ENCODE peak calls at places on chromosomes 4 and X, in eight cellular contexts. K is aorta; Y is GM23248; G is endodermal cell; E is CD4-positive, alpha-beta memory T cell; H is endothelial cell of umbilical vein; N is upper lobe of right lung; Q is A549. O is an unnamed sample.

GRCh38 chr4:135098061-135098460 is 896.5 kb upstream of the PABPC4L start:
- DNase-seq in Y (no peak), H (no peak), N (no peak), G (no peak), K (no peak), Q (no peak), E (no peak), O (no peak)

GRCh38 chrX:7083468-7084396 is 63.8 kb upstream of the STS start:
- DNase-seq in H (peak; percentile 71), N (no peak), K (no peak), Y (peak; percentile 84), Q (peak; percentile 22), E (peak; percentile 62), G (no peak), O (no peak)

GRCh38 chr4:176654565-176655216 is 138.0 kb downstream of the VEGFC start:
- DNase-seq in H (no peak), E (no peak), K (no peak), Q (no peak), G (no peak), N (no peak), Y (no peak), O (no peak)

GRCh38 chrX:106263817-106264216 is 95.7 kb downstream of the PWWP3B start:
- DNase-seq in Q (no peak), E (no peak), G (no peak), Y (no peak), N (no peak), K (no peak), H (no peak), O (no peak)

GRCh38 chrX:149161438-149162088 is 343.5 kb downstream of the IDS start:
- DNase-seq in K (no peak), G (no peak), N (no peak), Y (no peak), E (no peak), H (no peak), Q (no peak), O (no peak)

GRCh38 chrX:87636533-87636932 is 118.9 kb downstream of the KLHL4 start:
- DNase-seq in E (no peak), H (no peak), K (no peak), Q (no peak), N (no peak), Y (no peak), G (peak; percentile 52), O (no peak)

GRCh38 chr4:61770456-61770855 is 570.3 kb downstream of the ADGRL3 start:
- DNase-seq in G (no peak), Y (no peak), N (no peak), Q (no peak), H (no peak), E (no peak), K (no peak), O (no peak)

GRCh38 chr4:20251061-20251795 is 477 bp upstream of the SLIT2 start:
- DNase-seq in Q (no peak), E (no peak), Y (peak; percentile 52), G (no peak), N (no peak), K (no peak), H (no peak), O (no peak)

GRCh38 chr4:155759372-155760252 is 791 bp downstream of the GUCY1B1 start:
- DNase-seq in G (peak; percentile 72), Q (peak; percentile 0), E (no peak), K (peak; percentile 92), Y (peak; percentile 44), H (peak; percentile 71), N (peak; percentile 79), O (peak; percentile 93)

GRCh38 chr4:89482248-89482647 is 174.6 kb upstream of the GPRIN3 start:
- DNase-seq in H (peak; percentile 88), N (no peak), E (no peak), Q (peak; percentile 71), Y (peak; percentile 24), G (peak; percentile 73), K (no peak), O (no peak)

GRCh38 chrX:84340981-84341380 is 153.0 kb upstream of the RPS6KA6 start:
- DNase-seq in K (no peak), N (no peak), Q (no peak), G (no peak), Y (peak; percentile 66), H (no peak), E (no peak), O (no peak)

GRCh38 chrX:101260435-101260834 is 30.7 kb downstream of the TAF7L start:
- DNase-seq in G (peak; percentile 49), Q (peak; percentile 15), K (no peak), E (no peak), N (no peak), H (peak; percentile 1), Y (peak; percentile 29), O (no peak)

GRCh38 chr4:37693450-37694190 is 7.4 kb upstream of the RELL1 start:
- DNase-seq in K (no peak), E (no peak), N (no peak), Q (peak; percentile 37), Y (peak; percentile 96), G (no peak), H (no peak), O (no peak)

GRCh38 chrX:123590842-123591491 is 141.9 kb downstream of the THOC2 start:
- DNase-seq in Q (peak; percentile 11), K (no peak), Y (peak; percentile 3), E (no peak), H (peak; percentile 27), N (no peak), G (no peak), O (no peak)

GRCh38 chrX:16628954-16629595 is 20.9 kb upstream of the S100G start:
- DNase-seq in G (peak; percentile 90), H (no peak), E (no peak), Y (no peak), K (no peak), N (no peak), Q (no peak), O (no peak)

GRCh38 chr4:183348706-183349659 is 26.8 kb upstream of the CLDN24 start:
- DNase-seq in E (no peak), K (no peak), Q (peak; percentile 47), G (no peak), H (peak; percentile 76), N (no peak), Y (peak; percentile 97), O (no peak)

GRCh38 chr4:183989471-183989870 is 84.4 kb downstream of the STOX2 start:
- DNase-seq in Q (no peak), G (no peak), N (no peak), K (no peak), H (no peak), E (no peak), Y (peak; percentile 31), O (no peak)

GRCh38 chrX:14896273-14896672 is 23.1 kb downstream of the MOSPD2 start:
- DNase-seq in N (no peak), Y (no peak), Q (no peak), H (no peak), G (no peak), K (no peak), E (no peak), O (no peak)
- H3K27ac ChIP-seq in N (no peak overlapping the region), Y (no peak overlapping the region), Q (no peak overlapping the region), H (no peak overlapping the region), G (no peak overlapping the region), K (no peak overlapping the region), E (no peak overlapping the region), O (no peak overlapping the region)

DNA sequence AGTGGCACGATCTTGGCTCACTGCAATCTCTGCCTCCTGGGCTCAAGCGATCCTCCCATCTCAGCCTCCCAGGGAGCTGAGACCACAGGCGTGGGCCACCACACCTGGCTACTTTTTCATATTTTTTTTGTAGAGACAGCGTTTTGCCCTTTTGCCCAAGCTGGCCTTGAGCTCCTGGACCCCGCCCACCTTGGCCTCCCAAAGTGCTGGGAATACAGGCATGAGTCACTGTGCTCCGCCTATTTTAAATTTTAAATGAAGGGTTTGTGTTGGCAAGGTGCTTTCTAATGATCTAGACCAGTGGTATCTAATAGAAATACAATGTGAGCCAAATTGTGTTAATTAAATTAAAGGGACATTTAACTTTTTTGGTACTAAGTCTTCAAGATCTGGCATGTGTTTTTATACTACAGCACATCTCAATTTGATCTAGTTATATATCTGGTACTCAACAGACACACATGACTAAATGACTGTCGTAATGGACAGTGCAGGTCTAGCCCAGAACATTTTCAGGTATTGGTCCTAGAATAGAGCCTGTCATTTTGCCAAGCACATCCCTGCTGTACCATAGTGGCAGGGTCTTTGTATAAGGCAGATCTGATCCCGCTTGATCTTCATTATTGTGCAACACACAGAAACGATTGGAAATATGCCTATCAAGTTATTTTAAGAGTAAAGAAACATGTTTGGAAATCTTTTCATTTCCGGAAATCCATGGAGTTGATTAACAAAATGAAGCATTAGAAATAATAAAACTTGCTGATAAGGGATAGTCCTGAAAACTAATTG is 7.3 kb downstream of the PGK1 start:
- DNase-seq in N (no peak), K (no peak), G (no peak), Q (no peak), H (no peak), Y (no peak), E (no peak), O (no peak)
- H3K4me3 ChIP-seq in N (no peak overlapping the region), K (no peak overlapping the region), G (no peak overlapping the region), Q (no peak overlapping the region), H (no peak overlapping the region), Y (no peak overlapping the region), E (no peak overlapping the region), O (no peak overlapping the region)

GRCh38 chr4:110781944-110782343 is 159.1 kb upstream of the PITX2 start:
- DNase-seq in Y (no peak), H (peak; percentile 61), G (no peak), K (no peak), N (no peak), E (no peak), Q (no peak), O (no peak)

GRCh38 chr4:110792036-110792435 is 169.2 kb upstream of the PITX2 start:
- DNase-seq in N (no peak), G (no peak), Q (no peak), Y (no peak), E (no peak), K (no peak), H (no peak), O (no peak)

GRCh38 chr4:110787781-110788180 is 164.9 kb upstream of the PITX2 start:
- DNase-seq in G (no peak), K (no peak), E (no peak), N (no peak), Q (no peak), Y (peak; percentile 44), H (no peak), O (no peak)

GRCh38 chr4:110787109-110787508 is 164.2 kb upstream of the PITX2 start:
- DNase-seq in E (no peak), Q (no peak), K (no peak), H (no peak), N (no peak), G (no peak), Y (peak; percentile 53), O (no peak)
- H3K9me3 ChIP-seq in E (no peaks in the 10 kb centered on the region), Q (no peaks in the 10 kb centered on the region), K (no peaks in the 10 kb centered on the region), H (no peaks in the 10 kb centered on the region), N (no peaks in the 10 kb centered on the region), G (no peaks in the 10 kb centered on the region), Y (no peaks in the 10 kb centered on the region), O (no peaks in the 10 kb centered on the region)

GRCh38 chr4:55296076-55296475 is 50.0 kb upstream of the SRD5A3 start:
- DNase-seq in E (no peak), K (no peak), Y (peak; percentile 15), N (no peak), Q (no peak), H (peak; percentile 85), G (no peak), O (no peak)

DNA sequence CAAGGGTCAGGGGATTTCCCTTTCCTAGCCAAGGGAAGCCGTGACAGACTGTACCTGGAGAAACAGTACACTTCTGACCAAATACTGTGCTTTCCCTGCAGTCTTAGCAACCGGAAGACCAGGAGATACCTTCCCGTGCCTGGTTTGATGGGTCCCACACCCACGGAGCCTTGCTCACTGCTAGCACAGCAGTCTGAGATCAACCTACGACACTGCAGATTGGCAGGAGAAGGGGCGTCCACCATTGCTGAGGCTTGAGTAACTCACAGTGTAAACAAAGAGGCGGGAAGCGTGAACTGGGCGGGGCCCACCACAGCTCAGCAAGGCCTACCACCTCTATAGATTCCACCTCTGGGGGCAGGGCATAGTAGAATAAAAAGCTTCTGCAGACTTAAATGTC is 48.7 kb upstream of the SRD5A3 start:
- DNase-seq in E (no peak), H (no peak), N (no peak), G (no peak), Q (peak; percentile 34), K (no peak), Y (no peak), O (no peak)
- H3K27ac ChIP-seq in E (no peak overlapping the region), H (no peak overlapping the region), N (no peak overlapping the region), G (no peak overlapping the region), Q (no peak overlapping the region), K (no peak overlapping the region), Y (no peak overlapping the region), O (no peak overlapping the region)

O was measured in right cardiac atrium.